ENCODE peak calls at places on chromosomes 6 and 20, in nine cellular contexts. W, T, V, D, Z, R, C, N and I are unnamed samples.

GRCh38 chr20:49399329-49399728 is 83.1 kb downstream of the KCNB1 start:
- DNase-seq in W (no peak), D (no peak), N (no peak), Z (no peak), R (no peak), V (no peak), T (peak), C (no peak), I (no peak)

GRCh38 chr6:46113370-46113769 is 16.4 kb upstream of the ENPP4 start:
- DNase-seq in N (no peak), C (peak), V (no peak), D (no peak), R (no peak), Z (no peak), W (no peak), T (no peak), I (no peak)

GRCh38 chr6:156454867-156455266 is 322.3 kb upstream of the ARID1B start:
- DNase-seq in N (no peak), W (no peak), Z (no peak), T (no peak), V (no peak), D (no peak), C (no peak), R (no peak), I (no peak)

GRCh38 chr20:24999568-24999967 is 7.0 kb upstream of the APMAP start:
- DNase-seq in T (no peak), W (no peak), Z (no peak), R (no peak), D (no peak), C (no peak), V (no peak), N (no peak), I (no peak)

GRCh38 chr20:35059612-35060011 is 33.0 kb downstream of the TRPC4AP start:
- DNase-seq in R (no peak), Z (no peak), C (no peak), W (no peak), V (no peak), N (no peak), T (no peak), D (no peak), I (no peak)

GRCh38 chr6:1825277-1825676 is 215.6 kb downstream of the FOXC1 start:
- DNase-seq in C (no peak), T (no peak), V (no peak), Z (no peak), R (no peak), W (no peak), D (no peak), N (no peak), I (no peak)

GRCh38 chr20:34473262-34473883 is 42.8 kb upstream of the DYNLRB1 start:
- DNase-seq in Z (peak), T (no peak), W (peak), D (no peak), V (peak), C (peak), R (no peak), N (peak), I (peak)

GRCh38 chr20:58094698-58095097 is 133.8 kb downstream of the ANKRD60 start:
- DNase-seq in D (no peak), T (no peak), R (no peak), W (no peak), Z (no peak), N (no peak), C (no peak), V (no peak), I (no peak)

GRCh38 chr6:107304421-107305025 is 154.8 kb downstream of the PDSS2 start:
- DNase-seq in R (no peak), C (no peak), W (no peak), N (no peak), Z (peak), D (no peak), T (no peak), V (no peak), I (no peak)

GRCh38 chr6:25392372-25392771 is 113.2 kb downstream of the CARMIL1 start:
- DNase-seq in W (no peak), Z (no peak), N (no peak), V (no peak), T (no peak), C (no peak), D (no peak), R (no peak), I (no peak)

GRCh38 chr6:136138003-136138402 is 112.1 kb downstream of the MTFR2 start:
- DNase-seq in N (no peak), W (no peak), D (no peak), C (no peak), Z (no peak), T (no peak), R (no peak), V (no peak), I (no peak)

GRCh38 chr20:60206259-60206658 is 248.0 kb downstream of the CDH26 start:
- DNase-seq in V (no peak), N (peak), Z (peak), W (no peak), C (no peak), R (peak), T (no peak), D (no peak), I (no peak)

GRCh38 chr6:142838821-142839685 is 105.9 kb downstream of the HIVEP2 start:
- DNase-seq in N (no peak), W (no peak), C (no peak), Z (peak), V (no peak), D (no peak), R (no peak), T (no peak), I (no peak)

GRCh38 chr6:159830481-159831372 is 30.7 kb downstream of the PNLDC1 start:
- DNase-seq in N (no peak), W (no peak), D (no peak), R (no peak), C (no peak), T (no peak), Z (no peak), V (no peak), I (no peak)

GRCh38 chr20:37369846-37370245 is 23.9 kb downstream of the SRC start:
- DNase-seq in V (no peak), C (no peak), N (no peak), D (no peak), W (no peak), T (no peak), R (no peak), Z (no peak), I (no peak)